ENCODE peak calls at places on chromosomes 5 and 9, in ten cellular contexts. Z is stimulated activated CD4-positive, alpha-beta T cell treated with anti-CD3 and anti-CD28 coated beads, TNF-alpha, amount 100 ng/mL, for 1 hour; E is naive thymus-derived CD8-positive, alpha-beta T cell; L is glomerular endothelial cell; G is DMS79; W is T-helper 2 cell; O is Ammon's horn; S is AG20443; I is astrocyte of the spinal cord; R is NCI-H345. T is an unnamed sample.

GRCh38 chr9:5388026-5388806 is 48.5 kb upstream of the RLN1 start:
- DNase-seq in Z (no peak), E (no peak), L (no peak), G (no peak), W (no peak), O (no peak), S (peak), I (peak), R (no peak), T (no peak)

GRCh38 chr5:131570757-131571156 is 64.3 kb downstream of the RAPGEF6 start:
- DNase-seq in Z (no peak), E (no peak), L (no peak), G (no peak), W (no peak), O (no peak), S (no peak), I (no peak), R (no peak), T (no peak)

GRCh38 chr9:110199643-110200042 is 8.3 kb downstream of the C9orf152 start:
- DNase-seq in Z (no peak), E (no peak), L (no peak), G (no peak), W (no peak), O (no peak), S (no peak), I (no peak), R (no peak), T (no peak)

GRCh38 chr9:99235874-99236627 is 14.0 kb downstream of the SEC61B start:
- DNase-seq in Z (no peak), E (no peak), L (no peak), G (no peak), W (no peak), O (no peak), S (no peak), I (no peak), R (no peak), T (no peak)

GRCh38 chr9:136565075-136565721 is 19.4 kb upstream of the NOTCH1 start:
- DNase-seq in Z (no peak), E (no peak), L (no peak), G (no peak), W (no peak), O (peak), S (no peak), I (no peak), R (no peak), T (no peak)

GRCh38 chr9:135478858-135479468 is 619 bp upstream of the PPP1R26 start:
- DNase-seq in Z (no peak), E (no peak), L (no peak), G (peak), W (no peak), O (peak), S (peak), I (no peak), R (peak), T (no peak)

GRCh38 chr5:156686816-156687215 is 163.3 kb upstream of the PPP1R2B start:
- DNase-seq in Z (no peak), E (no peak), L (no peak), G (no peak), W (no peak), O (no peak), S (no peak), I (no peak), R (no peak), T (no peak)

GRCh38 chr5:59917121-59917520 is 23.6 kb upstream of the PDE4D start:
- DNase-seq in Z (no peak), E (no peak), L (no peak), G (no peak), W (no peak), O (no peak), S (no peak), I (peak), R (no peak), T (no peak)

GRCh38 chr5:176820937-176821336 is 10.6 kb downstream of the UNC5A start:
- DNase-seq in Z (no peak), E (no peak), L (no peak), G (no peak), W (no peak), O (no peak), S (no peak), I (no peak), R (peak), T (no peak)

GRCh38 chr5:176436641-176437040 is 11.5 kb upstream of the FAF2 start:
- DNase-seq in Z (no peak), E (no peak), L (no peak), G (no peak), W (no peak), O (no peak), S (peak), I (peak), R (no peak), T (no peak)